ENCODE peak calls at places on chromosomes 12 and 14, in nine cellular contexts. W is fibroblast of pulmonary artery, P is MCF 10A, E is bronchial epithelial cell, O is astrocyte of the spinal cord, B is sigmoid colon, N is kidney, Q is progenitor cell of endocrine pancreas, Y is WTC11. K is an unnamed sample.

GRCh38 chr14:62662811-62663477 is 382.3 kb downstream of the KCNH5 start:
- DNase-seq in O (no peak), P (no peak), Q (no peak), B (no peak), W (peak), N (no peak), E (no peak), Y (peak), K (no peak)

GRCh38 chr12:126040307-126040706 is 975.1 kb downstream of the AACS start:
- DNase-seq in Q (no peak), O (no peak), P (no peak), N (no peak), B (no peak), Y (no peak), W (no peak), E (no peak), K (no peak)

GRCh38 chr14:61247935-61248334 is 33.2 kb downstream of the TMEM30B start:
- DNase-seq in N (no peak), Q (no peak), B (no peak), W (no peak), E (peak), Y (no peak), O (peak), P (no peak), K (peak)

GRCh38 chr12:114355389-114356088 is 50.4 kb downstream of the TBX5 start:
- DNase-seq in Q (no peak), B (no peak), Y (peak), W (no peak), N (no peak), O (no peak), E (no peak), P (peak), K (peak)

GRCh38 chr12:118060301-118061010 is 523 bp downstream of the WSB2 start:
- DNase-seq in N (peak), B (peak), P (no peak), O (peak), Y (peak), W (no peak), E (no peak), Q (peak), K (no peak)

GRCh38 chr14:101934751-101935150 is 29.6 kb upstream of the DYNC1H1 start:
- DNase-seq in Q (no peak), B (peak), P (no peak), E (no peak), O (no peak), W (no peak), N (peak), Y (no peak), K (no peak)

GRCh38 chr14:61761959-61762786 is at the start of gene SNAPC1:
- DNase-seq in E (peak), Y (peak), B (peak), P (peak), Q (peak), W (peak), N (peak), O (peak), K (peak)

GRCh38 chr12:107131832-107132616 is 38.7 kb upstream of the CRY1 start:
- DNase-seq in Q (peak), B (no peak), W (peak), O (peak), E (peak), P (peak), N (no peak), Y (no peak), K (peak)

GRCh38 chr12:132143328-132144071 is 619 bp downstream of the DDX51 start:
- DNase-seq in P (no peak), Q (no peak), E (no peak), W (no peak), B (no peak), Y (no peak), O (no peak), N (no peak), K (peak)

GRCh38 chr12:65609359-65609771 is 214.9 kb upstream of the HMGA2 start:
- DNase-seq in Y (no peak), W (peak), P (peak), Q (no peak), N (no peak), O (peak), B (no peak), E (peak), K (peak)

GRCh38 chr14:56846970-56847928 is 37.0 kb upstream of the OTX2 start:
- DNase-seq in Y (peak), O (no peak), B (no peak), N (no peak), Q (no peak), P (no peak), E (no peak), W (no peak), K (no peak)

GRCh38 chr12:88643685-88644084 is 63.4 kb upstream of the KITLG start:
- DNase-seq in Q (no peak), N (no peak), B (no peak), W (no peak), O (no peak), P (no peak), Y (no peak), E (no peak), K (peak)

GRCh38 chr14:38623661-38624060 is 367.8 kb upstream of the CLEC14A start:
- DNase-seq in O (no peak), Y (no peak), P (peak), B (no peak), N (no peak), E (no peak), W (no peak), Q (no peak), K (peak)

GRCh38 chr12:95277139-95277538 is 59.5 kb downstream of the VEZT start:
- DNase-seq in Y (no peak), B (no peak), P (peak), E (peak), N (no peak), O (peak), Q (no peak), W (peak), K (peak)

GRCh38 chr12:125220404-125221273 is 155.4 kb downstream of the AACS start:
- DNase-seq in E (peak), Y (no peak), Q (no peak), W (peak), N (no peak), O (peak), P (peak), B (no peak), K (no peak)

GRCh38 chr12:76976777-76977465 is 88.4 kb downstream of the E2F7 start:
- DNase-seq in B (no peak), W (peak), N (no peak), E (peak), Y (no peak), O (peak), P (peak), Q (no peak), K (peak)
- TF ChIP-seq CTCF in B (no peak), W (no peak), N (no peak), E (no peak), Y (no peak), O (no peak), P (no peak), Q (no peak), K (no peak)

DNA sequence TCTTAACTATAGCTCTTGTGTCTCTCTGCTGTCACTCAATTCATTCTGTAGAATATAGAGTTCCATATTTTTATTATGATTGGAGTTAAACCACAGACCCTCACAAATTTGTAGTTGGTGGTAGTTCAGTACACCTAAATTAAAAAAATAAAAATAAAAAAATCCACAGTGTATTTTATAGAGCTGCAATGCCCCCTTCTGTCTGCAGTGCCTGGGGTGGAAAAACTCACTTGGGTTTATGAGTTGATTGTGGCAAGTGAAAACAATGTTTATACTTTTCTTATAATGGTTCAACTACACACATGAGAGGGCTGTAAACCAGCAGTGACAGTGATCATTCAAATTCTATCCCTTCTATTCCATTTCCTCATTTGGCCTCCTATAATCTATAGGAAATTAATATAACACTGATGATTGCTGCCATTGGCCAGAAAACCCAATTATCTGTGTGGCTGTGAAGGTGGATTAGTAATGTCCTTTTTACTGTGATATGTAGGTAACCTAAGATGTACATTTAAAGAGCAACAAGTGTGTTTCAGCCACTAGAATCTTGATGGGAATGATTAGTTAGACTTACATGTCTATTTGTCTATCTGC is 166.9 kb upstream of the LRIG3 start:
- DNase-seq in P (peak), W (peak), O (peak), Y (no peak), B (no peak), N (no peak), E (no peak), Q (no peak), K (no peak)
- TF ChIP-seq CTCF in P (peak), W (peak), O (peak), Y (no peak), B (peak), N (peak), E (peak), Q (peak), K (peak)

DNA sequence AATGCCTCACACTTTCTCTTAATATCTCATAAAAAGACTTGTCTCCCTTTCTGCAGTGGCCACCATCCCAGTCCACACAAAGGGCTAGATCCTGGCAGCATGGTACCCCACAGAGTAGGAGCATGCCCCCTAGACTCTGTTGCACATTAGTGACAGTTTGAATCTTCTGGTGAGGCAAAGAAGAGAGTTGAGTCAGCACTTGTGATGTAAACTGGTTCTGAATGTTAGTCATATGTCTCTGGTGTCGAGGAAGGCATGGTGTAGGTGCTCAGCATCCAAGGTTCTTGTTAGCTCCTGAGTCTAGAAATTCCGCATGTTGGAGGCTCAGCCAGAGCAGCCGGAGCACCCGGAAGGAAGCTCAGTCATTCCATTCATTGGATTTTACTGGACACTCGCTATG is 9.8 kb downstream of the TTC9 start:
- DNase-seq in W (no peak), E (peak), N (no peak), Y (no peak), B (no peak), P (no peak), Q (no peak), O (no peak), K (no peak)
- TF ChIP-seq CTCF in W (no peak), E (no peak), N (no peak), Y (no peak), B (no peak), P (no peak), Q (no peak), O (no peak), K (no peak)

DNA sequence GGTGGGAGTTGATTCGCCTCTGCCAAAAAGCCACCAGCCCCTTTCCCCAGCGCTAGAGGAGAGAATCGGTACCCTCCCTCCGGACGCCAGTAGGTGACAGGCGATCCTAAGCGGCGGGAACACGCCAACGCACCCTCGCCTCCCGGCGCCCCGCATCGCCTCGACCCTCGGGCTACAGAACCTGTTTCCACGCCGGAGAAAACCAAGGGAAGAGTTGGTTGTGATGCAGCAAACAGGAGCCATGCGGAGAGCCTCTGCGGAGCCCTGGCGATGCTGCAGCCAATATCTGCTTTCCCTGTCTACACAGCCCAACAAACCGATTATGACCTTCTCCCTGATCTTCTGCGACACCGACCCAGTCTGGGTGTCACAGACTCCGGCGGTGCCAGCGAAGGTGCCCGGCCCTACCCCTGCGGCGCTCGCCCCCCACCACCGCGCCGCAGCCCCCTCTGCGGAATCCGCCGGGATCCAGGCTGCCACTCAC is 523 bp downstream of the PRICKLE1 start:
- DNase-seq in E (no peak), O (peak), B (peak), P (peak), W (peak), Q (peak), N (peak), Y (peak), K (no peak)
- TF ChIP-seq CTCF in E (peak), O (peak), B (peak), P (peak), W (peak), Q (peak), N (peak), Y (no peak), K (peak)

GRCh38 chr14:73777420-73777819 is 63.2 kb upstream of the PNMA1 start:
- DNase-seq in W (no peak), Q (no peak), O (no peak), B (peak), N (no peak), Y (no peak), P (no peak), E (no peak), K (no peak)
- TF ChIP-seq CTCF in W (no peak), Q (no peak), O (no peak), B (no peak), N (peak), Y (no peak), P (no peak), E (peak), K (no peak)